ENCODE peak calls at places on chromosomes 3 and 15, in six cellular contexts. Q is activated B cell treated with CpG ODN at 0.5 μM for 24 hours; O is fibroblast of lung; T is cerebellum; Z is astrocyte; D is activated T-cell treated with anti-CD3 and anti-CD28 coated beads, Interleukin-2, amount 50 U/mL, for 72 hours. B is an unnamed sample.
A peak's percentile ranks its signal among the peaks of the same experiment; 100 is the strongest.

GRCh38 chr3:122562923-122563716 is 980 bp downstream of the PARP9 start:
- DNase-seq in Q (no peak), O (peak; percentile 7), T (no peak), Z (no peak), D (no peak), B (no peak)

GRCh38 chr3:65996605-65997004 is 42.1 kb downstream of the MAGI1 start:
- DNase-seq in Q (no peak), O (no peak), T (no peak), Z (peak; percentile 59), D (no peak), B (no peak)

GRCh38 chr3:172625404-172625803 is 85.5 kb downstream of the NCEH1 start:
- DNase-seq in Q (no peak), O (peak; percentile 68), T (no peak), Z (peak; percentile 38), D (no peak), B (no peak)

GRCh38 chr3:159884661-159885402 is 103.8 kb upstream of the IL12A start:
- DNase-seq in Q (no peak), O (peak; percentile 74), T (peak; percentile 49), Z (no peak), D (peak; percentile 2), B (no peak)

GRCh38 chr15:78147566-78147965 is 1.6 kb upstream of the IDH3A start:
- DNase-seq in Q (no peak), O (no peak), T (no peak), Z (no peak), D (no peak), B (no peak)

GRCh38 chr3:133693821-133694220 is 32.1 kb upstream of the TOPBP1 start:
- DNase-seq in Q (no peak), O (no peak), T (no peak), Z (no peak), D (no peak), B (no peak)

GRCh38 chr15:49832421-49832980 is 211.7 kb downstream of the DTWD1 start:
- DNase-seq in Q (no peak), O (no peak), T (no peak), Z (no peak), D (no peak), B (no peak)

GRCh38 chr3:45100998-45101407 is 45.2 kb downstream of the CDCP1 start:
- DNase-seq in Q (no peak), O (peak; percentile 57), T (no peak), Z (no peak), D (no peak), B (no peak)

GRCh38 chr3:42164635-42165034 is 73.5 kb downstream of the TRAK1 start:
- DNase-seq in Q (no peak), O (no peak), T (no peak), Z (no peak), D (no peak), B (no peak)

GRCh38 chr3:102089904-102090492 is 240.7 kb downstream of the NFKBIZ start:
- DNase-seq in Q (no peak), O (peak; percentile 87), T (no peak), Z (peak; percentile 79), D (no peak), B (no peak)

GRCh38 chr3:160154033-160154432 is 71.2 kb upstream of the C3orf80 start:
- DNase-seq in Q (no peak), O (no peak), T (no peak), Z (peak; percentile 84), D (no peak), B (no peak)

GRCh38 chr15:58342508-58342907 is 89.3 kb upstream of the LIPC start:
- DNase-seq in Q (no peak), O (no peak), T (no peak), Z (no peak), D (no peak), B (no peak)

GRCh38 chr15:49155834-49156627 is 632 bp upstream of the COPS2 start:
- DNase-seq in Q (no peak), O (peak; percentile 31), T (peak; percentile 11), Z (peak; percentile 32), D (no peak), B (no peak)

GRCh38 chr15:38721549-38721948 is 156.9 kb upstream of the RASGRP1 start:
- DNase-seq in Q (no peak), O (no peak), T (no peak), Z (peak; percentile 57), D (no peak), B (no peak)

GRCh38 chr15:37907136-37907535 is 27.3 kb upstream of the TMCO5A start:
- DNase-seq in Q (no peak), O (peak; percentile 18), T (no peak), Z (peak; percentile 16), D (no peak), B (no peak)

GRCh38 chr3:20056727-20057611 is 16.7 kb downstream of the KAT2B start:
- DNase-seq in Q (no peak), O (peak; percentile 69), T (no peak), Z (peak; percentile 71), D (peak; percentile 64), B (peak; percentile 58)

GRCh38 chr3:147799601-147800000 is 390.4 kb downstream of the ZIC1 start:
- DNase-seq in Q (no peak), O (no peak), T (no peak), Z (no peak), D (no peak), B (no peak)

GRCh38 chr15:69609176-69609575 is 156.6 kb downstream of the RPLP1 start:
- DNase-seq in Q (no peak), O (peak; percentile 8), T (no peak), Z (peak; percentile 83), D (peak; percentile 6), B (no peak)

GRCh38 chr3:42755681-42756578 is 17.1 kb downstream of the CCDC13 start:
- DNase-seq in Q (no peak), O (peak; percentile 59), T (no peak), Z (no peak), D (peak; percentile 6), B (no peak)

GRCh38 chr15:85411992-85412538 is 31.7 kb downstream of the AKAP13 start:
- DNase-seq in Q (no peak), O (peak; percentile 62), T (no peak), Z (peak; percentile 74), D (no peak), B (no peak)

GRCh38 chr3:158420654-158421396 is 150.2 kb upstream of the MLF1 start:
- DNase-seq in Q (no peak), O (peak; percentile 35), T (no peak), Z (peak; percentile 43), D (no peak), B (no peak)

GRCh38 chr3:98978068-98978811 is 76.7 kb upstream of the DCBLD2 start:
- DNase-seq in Q (no peak), O (no peak), T (no peak), Z (peak; percentile 56), D (no peak), B (no peak)

GRCh38 chr3:13483286-13483685 is 3.2 kb downstream of the HDAC11 start:
- DNase-seq in Q (no peak), O (no peak), T (no peak), Z (no peak), D (no peak), B (no peak)

GRCh38 chr3:40079845-40080240 is 229.7 kb upstream of the EIF1B start:
- DNase-seq in Q (no peak), O (no peak), T (no peak), Z (peak; percentile 18), D (no peak), B (no peak)

GRCh38 chr3:104349836-104350235 is 1016.9 kb upstream of the ALCAM start:
- DNase-seq in Q (no peak), O (peak; percentile 15), T (no peak), Z (no peak), D (no peak), B (no peak)

GRCh38 chr3:54863366-54863765 is 64.5 kb downstream of the LRTM1 start:
- DNase-seq in Q (no peak), O (no peak), T (no peak), Z (peak; percentile 62), D (no peak), B (no peak)

GRCh38 chr3:147410518-147411234 is 1.5 kb downstream of the ZIC1 start:
- DNase-seq in Q (no peak), O (no peak), T (no peak), Z (peak; percentile 61), D (no peak), B (no peak)

B was measured in stimulated activated CD4-positive, alpha-beta T cell treated with anti-CD3 and anti-CD28 coated beads, Interleukin-4, amount 100 ng/mL, for 24 hours.